ENCODE peak calls at places on chromosomes 11 and 22, in eight cellular contexts. One of them, this sample, is unnamed.

GRCh38 chr22:45103756-45104155 is 60.0 kb upstream of the NUP50 start:
- DNase-seq in NCI-H1417: no peak
- DNase-seq in GM13976: no peak
- DNase-seq in astrocyte of the spinal cord: no peak
- DNase-seq in adipocyte: no peak
- DNase-seq in HEK293T: no peak
- DNase-seq in occipital lobe: no peak
- DNase-seq in hippocampal formation: no peak
- DNase-seq in this sample: no peak

GRCh38 chr11:69055598-69056516 is 7.1 kb downstream of the TPCN2 start:
- DNase-seq in NCI-H1417: no peak
- DNase-seq in GM13976: peak; percentile 87
- DNase-seq in astrocyte of the spinal cord: no peak
- DNase-seq in adipocyte: no peak
- DNase-seq in HEK293T: no peak
- DNase-seq in occipital lobe: no peak
- DNase-seq in hippocampal formation: peak; percentile 68
- DNase-seq in this sample: no peak

GRCh38 chr11:41446566-41446965 is 12.9 kb downstream of the LRRC4C start:
- DNase-seq in NCI-H1417: no peak
- DNase-seq in GM13976: no peak
- DNase-seq in astrocyte of the spinal cord: peak; percentile 1
- DNase-seq in adipocyte: no peak
- DNase-seq in HEK293T: no peak
- DNase-seq in occipital lobe: no peak
- DNase-seq in hippocampal formation: no peak
- DNase-seq in this sample: no peak

GRCh38 chr11:2521681-2522630 is 77.1 kb downstream of the KCNQ1 start:
- DNase-seq in NCI-H1417: no peak
- DNase-seq in GM13976: no peak
- DNase-seq in astrocyte of the spinal cord: no peak
- DNase-seq in adipocyte: no peak
- DNase-seq in HEK293T: no peak
- DNase-seq in occipital lobe: no peak
- DNase-seq in hippocampal formation: no peak
- DNase-seq in this sample: no peak

GRCh38 chr11:75174348-75174747 is 23.4 kb downstream of the SLCO2B1 start:
- DNase-seq in NCI-H1417: no peak
- DNase-seq in GM13976: no peak
- DNase-seq in astrocyte of the spinal cord: no peak
- DNase-seq in adipocyte: no peak
- DNase-seq in HEK293T: no peak
- DNase-seq in occipital lobe: no peak
- DNase-seq in hippocampal formation: no peak
- DNase-seq in this sample: no peak

GRCh38 chr11:67099841-67100324 is 19.2 kb upstream of the KDM2A start:
- DNase-seq in NCI-H1417: no peak
- DNase-seq in GM13976: peak; percentile 68
- DNase-seq in astrocyte of the spinal cord: no peak
- DNase-seq in adipocyte: no peak
- DNase-seq in HEK293T: no peak
- DNase-seq in occipital lobe: no peak
- DNase-seq in hippocampal formation: no peak
- DNase-seq in this sample: no peak

GRCh38 chr11:114075891-114076441 is 16.5 kb downstream of the ZBTB16 start:
- DNase-seq in NCI-H1417: no peak
- DNase-seq in GM13976: no peak
- DNase-seq in astrocyte of the spinal cord: peak; percentile 74
- DNase-seq in adipocyte: peak; percentile 68
- DNase-seq in HEK293T: peak; percentile 74
- DNase-seq in occipital lobe: peak; percentile 39
- DNase-seq in hippocampal formation: peak; percentile 28
- DNase-seq in this sample: peak; percentile 83

GRCh38 chr11:78149646-78150045 is 10.2 kb upstream of the ALG8 start:
- DNase-seq in NCI-H1417: no peak
- DNase-seq in GM13976: no peak
- DNase-seq in astrocyte of the spinal cord: peak; percentile 56
- DNase-seq in adipocyte: peak; percentile 73
- DNase-seq in HEK293T: no peak
- DNase-seq in occipital lobe: no peak
- DNase-seq in hippocampal formation: no peak
- DNase-seq in this sample: peak; percentile 66

GRCh38 chr11:45892856-45893255 is 7.4 kb downstream of the MAPK8IP1 start:
- DNase-seq in NCI-H1417: peak; percentile 47
- DNase-seq in GM13976: no peak
- DNase-seq in astrocyte of the spinal cord: no peak
- DNase-seq in adipocyte: no peak
- DNase-seq in HEK293T: no peak
- DNase-seq in occipital lobe: no peak
- DNase-seq in hippocampal formation: no peak
- DNase-seq in this sample: no peak

GRCh38 chr11:19679952-19680823 is 32.4 kb upstream of the NAV2 start:
- DNase-seq in NCI-H1417: no peak
- DNase-seq in GM13976: no peak
- DNase-seq in astrocyte of the spinal cord: peak; percentile 98
- DNase-seq in adipocyte: peak; percentile 94
- DNase-seq in HEK293T: peak; percentile 38
- DNase-seq in occipital lobe: peak; percentile 67
- DNase-seq in hippocampal formation: peak; percentile 34
- DNase-seq in this sample: peak; percentile 92

GRCh38 chr11:62724171-62724570 is 3.1 kb downstream of the HNRNPUL2 start:
- DNase-seq in NCI-H1417: no peak
- DNase-seq in GM13976: no peak
- DNase-seq in astrocyte of the spinal cord: no peak
- DNase-seq in adipocyte: no peak
- DNase-seq in HEK293T: no peak
- DNase-seq in occipital lobe: no peak
- DNase-seq in hippocampal formation: no peak
- DNase-seq in this sample: no peak

GRCh38 chr11:122612123-122612824 is 43.2 kb upstream of the UBASH3B start:
- DNase-seq in NCI-H1417: no peak
- DNase-seq in GM13976: no peak
- DNase-seq in astrocyte of the spinal cord: no peak
- DNase-seq in adipocyte: no peak
- DNase-seq in HEK293T: no peak
- DNase-seq in occipital lobe: no peak
- DNase-seq in hippocampal formation: no peak
- DNase-seq in this sample: no peak

GRCh38 chr11:35458846-35459245 is 39.5 kb upstream of the SLC1A2 start:
- DNase-seq in NCI-H1417: no peak
- DNase-seq in GM13976: no peak
- DNase-seq in astrocyte of the spinal cord: peak; percentile 42
- DNase-seq in adipocyte: peak; percentile 51
- DNase-seq in HEK293T: no peak
- DNase-seq in occipital lobe: no peak
- DNase-seq in hippocampal formation: no peak
- DNase-seq in this sample: peak; percentile 35

GRCh38 chr22:40397436-40397835 is 27.0 kb downstream of the SGSM3 start:
- DNase-seq in NCI-H1417: no peak
- DNase-seq in GM13976: no peak
- DNase-seq in astrocyte of the spinal cord: peak; percentile 38
- DNase-seq in adipocyte: no peak
- DNase-seq in HEK293T: no peak
- DNase-seq in occipital lobe: no peak
- DNase-seq in hippocampal formation: no peak
- DNase-seq in this sample: no peak

GRCh38 chr22:37314315-37315046 is 32.2 kb downstream of the CYTH4 start:
- DNase-seq in NCI-H1417: no peak
- DNase-seq in GM13976: peak; percentile 73
- DNase-seq in astrocyte of the spinal cord: no peak
- DNase-seq in adipocyte: no peak
- DNase-seq in HEK293T: no peak
- DNase-seq in occipital lobe: no peak
- DNase-seq in hippocampal formation: no peak
- DNase-seq in this sample: no peak

GRCh38 chr11:119747868-119748660 is 19.1 kb upstream of the NECTIN1 start:
- DNase-seq in NCI-H1417: no peak
- DNase-seq in GM13976: no peak
- DNase-seq in astrocyte of the spinal cord: no peak
- DNase-seq in adipocyte: no peak
- DNase-seq in HEK293T: no peak
- DNase-seq in occipital lobe: no peak
- DNase-seq in hippocampal formation: no peak
- DNase-seq in this sample: no peak

GRCh38 chr11:117097567-117098268 is 510 bp downstream of the SIK3 start:
- DNase-seq in NCI-H1417: peak; percentile 48
- DNase-seq in GM13976: peak; percentile 45
- DNase-seq in astrocyte of the spinal cord: no peak
- DNase-seq in adipocyte: peak; percentile 69
- DNase-seq in HEK293T: peak; percentile 49
- DNase-seq in occipital lobe: peak; percentile 52
- DNase-seq in hippocampal formation: peak; percentile 40
- DNase-seq in this sample: peak; percentile 55

GRCh38 chr11:113906515-113906914 is 1.9 kb downstream of the HTR3B start:
- DNase-seq in NCI-H1417: no peak
- DNase-seq in GM13976: no peak
- DNase-seq in astrocyte of the spinal cord: no peak
- DNase-seq in adipocyte: no peak
- DNase-seq in HEK293T: no peak
- DNase-seq in occipital lobe: no peak
- DNase-seq in hippocampal formation: no peak
- DNase-seq in this sample: no peak

This sample was measured in GM03348.